ENCODE peak calls at places on chromosome 15, in six cellular contexts. One of them, this sample, is unnamed.

GRCh38 chr15:69987492-69988482 is 109.9 kb downstream of the TLE3 start:
- DNase-seq in esophagus muscularis mucosa: no peak
- DNase-seq in uterus: no peak
- DNase-seq in body of pancreas: no peak
- DNase-seq in A549: peak; percentile 29
- DNase-seq in transverse colon: no peak
- DNase-seq in this sample: no peak

GRCh38 chr15:68511073-68511991 is 67.5 kb upstream of the CORO2B start:
- DNase-seq in esophagus muscularis mucosa: peak; percentile 90
- DNase-seq in uterus: peak; percentile 65
- DNase-seq in body of pancreas: peak; percentile 20
- DNase-seq in A549: no peak
- DNase-seq in transverse colon: no peak
- DNase-seq in this sample: no peak

GRCh38 chr15:58167095-58167591 is 29.0 kb downstream of the AQP9 start:
- DNase-seq in esophagus muscularis mucosa: no peak
- DNase-seq in uterus: no peak
- DNase-seq in body of pancreas: no peak
- DNase-seq in A549: no peak
- DNase-seq in transverse colon: no peak
- DNase-seq in this sample: no peak

GRCh38 chr15:98308117-98308516 is 340.2 kb upstream of the IGF1R start:
- DNase-seq in esophagus muscularis mucosa: no peak
- DNase-seq in uterus: no peak
- DNase-seq in body of pancreas: no peak
- DNase-seq in A549: no peak
- DNase-seq in transverse colon: no peak
- DNase-seq in this sample: no peak

GRCh38 chr15:85706779-85707518 is 87.8 kb downstream of the KLHL25 start:
- DNase-seq in esophagus muscularis mucosa: no peak
- DNase-seq in uterus: peak; percentile 65
- DNase-seq in body of pancreas: peak; percentile 29
- DNase-seq in A549: no peak
- DNase-seq in transverse colon: peak; percentile 23
- DNase-seq in this sample: peak; percentile 39

GRCh38 chr15:55008397-55008796 is 188.3 kb downstream of the RSL24D1 start:
- DNase-seq in esophagus muscularis mucosa: no peak
- DNase-seq in uterus: no peak
- DNase-seq in body of pancreas: no peak
- DNase-seq in A549: no peak
- DNase-seq in transverse colon: no peak
- DNase-seq in this sample: no peak

GRCh38 chr15:57867970-57868791 is 161.7 kb downstream of the POLR2M start:
- DNase-seq in esophagus muscularis mucosa: peak; percentile 72
- DNase-seq in uterus: no peak
- DNase-seq in body of pancreas: no peak
- DNase-seq in A549: no peak
- DNase-seq in transverse colon: no peak
- DNase-seq in this sample: no peak

GRCh38 chr15:29925227-29926082 is 103.2 kb upstream of the TJP1 start:
- DNase-seq in esophagus muscularis mucosa: no peak
- DNase-seq in uterus: peak; percentile 67
- DNase-seq in body of pancreas: peak; percentile 64
- DNase-seq in A549: peak; percentile 92
- DNase-seq in transverse colon: peak; percentile 63
- DNase-seq in this sample: peak; percentile 82

GRCh38 chr15:92118162-92118935 is 264.8 kb downstream of the SLCO3A1 start:
- DNase-seq in esophagus muscularis mucosa: no peak
- DNase-seq in uterus: no peak
- DNase-seq in body of pancreas: no peak
- DNase-seq in A549: no peak
- DNase-seq in transverse colon: no peak
- DNase-seq in this sample: no peak

GRCh38 chr15:101188517-101189340 is 63.1 kb downstream of the CHSY1 start:
- DNase-seq in esophagus muscularis mucosa: no peak
- DNase-seq in uterus: no peak
- DNase-seq in body of pancreas: no peak
- DNase-seq in A549: no peak
- DNase-seq in transverse colon: no peak
- DNase-seq in this sample: no peak

GRCh38 chr15:80068578-80068977 is 9.1 kb downstream of the ZFAND6 start:
- DNase-seq in esophagus muscularis mucosa: no peak
- DNase-seq in uterus: no peak
- DNase-seq in body of pancreas: no peak
- DNase-seq in A549: no peak
- DNase-seq in transverse colon: no peak
- DNase-seq in this sample: no peak

GRCh38 chr15:97884513-97885131 is 75.9 kb upstream of the ARRDC4 start:
- DNase-seq in esophagus muscularis mucosa: no peak
- DNase-seq in uterus: no peak
- DNase-seq in body of pancreas: no peak
- DNase-seq in A549: no peak
- DNase-seq in transverse colon: no peak
- DNase-seq in this sample: no peak

GRCh38 chr15:60128000-60128376 is 123.9 kb downstream of the FOXB1 start:
- DNase-seq in esophagus muscularis mucosa: peak; percentile 89
- DNase-seq in uterus: peak; percentile 14
- DNase-seq in body of pancreas: peak; percentile 8
- DNase-seq in A549: no peak
- DNase-seq in transverse colon: no peak
- DNase-seq in this sample: no peak

GRCh38 chr15:83206387-83206970 is 1.1 kb downstream of the HDGFL3 start:
- DNase-seq in esophagus muscularis mucosa: no peak
- DNase-seq in uterus: no peak
- DNase-seq in body of pancreas: no peak
- DNase-seq in A549: peak; percentile 32
- DNase-seq in transverse colon: no peak
- DNase-seq in this sample: no peak

GRCh38 chr15:56960116-56960515 is 41.7 kb downstream of the TCF12 start:
- DNase-seq in esophagus muscularis mucosa: no peak
- DNase-seq in uterus: no peak
- DNase-seq in body of pancreas: no peak
- DNase-seq in A549: no peak
- DNase-seq in transverse colon: no peak
- DNase-seq in this sample: no peak

GRCh38 chr15:68209272-68209671 is 4.1 kb upstream of the CALML4 start:
- DNase-seq in esophagus muscularis mucosa: no peak
- DNase-seq in uterus: no peak
- DNase-seq in body of pancreas: no peak
- DNase-seq in A549: no peak
- DNase-seq in transverse colon: no peak
- DNase-seq in this sample: no peak

GRCh38 chr15:38531509-38531908 is 33.1 kb downstream of the RASGRP1 start:
- DNase-seq in esophagus muscularis mucosa: no peak
- DNase-seq in uterus: no peak
- DNase-seq in body of pancreas: no peak
- DNase-seq in A549: no peak
- DNase-seq in transverse colon: no peak
- DNase-seq in this sample: no peak

GRCh38 chr15:31574761-31575160 is 248.1 kb downstream of the KLF13 start:
- DNase-seq in esophagus muscularis mucosa: no peak
- DNase-seq in uterus: no peak
- DNase-seq in body of pancreas: no peak
- DNase-seq in A549: no peak
- DNase-seq in transverse colon: no peak
- DNase-seq in this sample: no peak

GRCh38 chr15:63236272-63236671 is 41.1 kb upstream of the APH1B start:
- DNase-seq in esophagus muscularis mucosa: no peak
- DNase-seq in uterus: no peak
- DNase-seq in body of pancreas: no peak
- DNase-seq in A549: peak; percentile 41
- DNase-seq in transverse colon: no peak
- DNase-seq in this sample: peak; percentile 55

GRCh38 chr15:45276851-45277250 is 24.8 kb downstream of the SLC28A2 start:
- DNase-seq in esophagus muscularis mucosa: no peak
- DNase-seq in uterus: no peak
- DNase-seq in body of pancreas: no peak
- DNase-seq in A549: peak; percentile 33
- DNase-seq in transverse colon: no peak
- DNase-seq in this sample: no peak

GRCh38 chr15:59168536-59168935 is 38.1 kb upstream of the LDHAL6B start:
- DNase-seq in esophagus muscularis mucosa: no peak
- DNase-seq in uterus: no peak
- DNase-seq in body of pancreas: no peak
- DNase-seq in A549: no peak
- DNase-seq in transverse colon: no peak
- DNase-seq in this sample: no peak

GRCh38 chr15:75347222-75348033 is 589 bp downstream of the NEIL1 start:
- DNase-seq in esophagus muscularis mucosa: no peak
- DNase-seq in uterus: peak; percentile 52
- DNase-seq in body of pancreas: peak; percentile 71
- DNase-seq in A549: no peak
- DNase-seq in transverse colon: peak; percentile 79
- DNase-seq in this sample: peak; percentile 84

GRCh38 chr15:68277131-68277604 is 377 bp upstream of the FEM1B start:
- DNase-seq in esophagus muscularis mucosa: no peak
- DNase-seq in uterus: no peak
- DNase-seq in body of pancreas: peak; percentile 39
- DNase-seq in A549: no peak
- DNase-seq in transverse colon: peak; percentile 46
- DNase-seq in this sample: peak; percentile 59

DNA sequence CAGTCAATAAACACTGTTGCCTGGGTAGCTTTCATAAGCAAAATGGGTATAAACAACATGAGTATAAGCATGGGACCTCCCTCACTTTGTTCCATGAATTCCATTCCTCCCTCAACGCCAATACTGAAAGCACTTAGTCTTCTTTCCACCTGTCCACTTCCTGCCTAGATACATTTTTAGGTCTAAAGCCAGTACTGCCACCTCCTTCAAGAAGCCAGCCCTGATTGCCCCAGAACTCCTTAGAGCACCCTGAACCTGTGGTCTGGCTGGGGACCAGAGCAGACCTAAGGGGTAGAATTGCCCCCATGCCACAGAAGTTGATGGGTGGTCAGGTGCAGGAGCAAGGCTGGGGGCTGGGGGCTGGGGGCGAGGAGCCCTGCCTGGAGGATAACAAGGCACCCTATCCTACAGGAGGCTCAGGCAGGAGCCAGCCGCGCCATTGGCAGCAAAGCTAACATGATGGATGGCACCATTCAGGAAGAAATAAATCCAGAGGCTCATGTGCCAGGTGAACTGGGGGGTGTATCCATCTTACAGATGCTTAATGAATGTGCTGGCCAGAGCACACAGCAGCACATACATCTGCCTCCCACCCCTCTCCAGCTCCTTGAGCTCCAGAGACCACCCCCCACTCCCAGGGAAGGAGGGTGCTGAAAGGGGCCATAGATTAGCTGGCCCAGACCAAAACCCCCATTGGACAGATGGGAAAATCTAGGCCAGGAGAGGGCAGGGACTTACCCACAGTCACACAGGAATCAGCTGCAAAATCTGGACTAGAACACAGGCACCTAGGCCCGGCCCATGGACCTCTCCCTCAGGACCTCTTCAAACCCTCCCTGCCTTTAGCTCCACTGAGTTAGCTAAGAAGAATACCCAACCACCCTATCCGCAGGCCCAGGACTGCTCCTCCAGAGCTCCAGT is 113.8 kb upstream of the LINGO1 start:
- DNase-seq in esophagus muscularis mucosa: no peak
- DNase-seq in uterus: no peak
- DNase-seq in body of pancreas: no peak
- DNase-seq in A549: no peak
- DNase-seq in transverse colon: no peak
- DNase-seq in this sample: no peak
- TF ChIP-seq POLR2A in esophagus muscularis mucosa: no peak
- TF ChIP-seq POLR2A in uterus: no peak
- TF ChIP-seq POLR2A in body of pancreas: no peak
- TF ChIP-seq POLR2A in A549: no peak
- TF ChIP-seq POLR2A in transverse colon: no peak
- TF ChIP-seq POLR2A in this sample: no peak

GRCh38 chr15:96341465-96342142 is 11.1 kb downstream of the NR2F2 start:
- DNase-seq in esophagus muscularis mucosa: peak; percentile 82
- DNase-seq in uterus: no peak
- DNase-seq in body of pancreas: peak; percentile 10
- DNase-seq in A549: no peak
- DNase-seq in transverse colon: no peak
- DNase-seq in this sample: no peak
- H3K27ac ChIP-seq in esophagus muscularis mucosa: peak overlapping the region; percentile 95
- H3K27ac ChIP-seq in uterus: peak overlapping the region; percentile 100
- H3K27ac ChIP-seq in body of pancreas: peak overlapping the region; percentile 88
- H3K27ac ChIP-seq in A549: peak overlapping the region; percentile 93
- H3K27ac ChIP-seq in transverse colon: peak overlapping the region; percentile 94
- H3K27ac ChIP-seq in this sample: peak overlapping the region; percentile 94

GRCh38 chr15:40925863-40926658 is 3.1 kb upstream of the DLL4 start:
- DNase-seq in esophagus muscularis mucosa: no peak
- DNase-seq in uterus: no peak
- DNase-seq in body of pancreas: peak; percentile 31
- DNase-seq in A549: no peak
- DNase-seq in transverse colon: peak; percentile 51
- DNase-seq in this sample: no peak
- H3K4me1 ChIP-seq in esophagus muscularis mucosa: peaks cover 51% of the 10 kb centered on the region
- H3K4me1 ChIP-seq in uterus: peaks cover 40% of the 10 kb centered on the region
- H3K4me1 ChIP-seq in body of pancreas: peaks cover 56% of the 10 kb centered on the region
- H3K4me1 ChIP-seq in A549: peaks cover 12% of the 10 kb centered on the region
- H3K4me1 ChIP-seq in transverse colon: peaks cover 36% of the 10 kb centered on the region
- H3K4me1 ChIP-seq in this sample: peaks cover 55% of the 10 kb centered on the region

GRCh38 chr15:89575146-89575655 is at the start of gene TICRR:
- DNase-seq in esophagus muscularis mucosa: peak; percentile 99
- DNase-seq in uterus: peak; percentile 97
- DNase-seq in body of pancreas: peak; percentile 97
- DNase-seq in A549: peak; percentile 100
- DNase-seq in transverse colon: peak; percentile 97
- DNase-seq in this sample: peak; percentile 96
- TF ChIP-seq POLR2A in esophagus muscularis mucosa: no peak
- TF ChIP-seq POLR2A in uterus: no peak
- TF ChIP-seq POLR2A in body of pancreas: no peak
- TF ChIP-seq POLR2A in A549: peak; percentile 41
- TF ChIP-seq POLR2A in transverse colon: no peak
- TF ChIP-seq POLR2A in this sample: no peak